ENCODE peak calls at places on chromosomes 4 and X, in five cellular contexts. One of them, this sample, is unnamed. For H3K4me1, the result is how much of the 10 kb centered on the place peaks cover.

GRCh38 chr4:153919667-153920066 is 130.8 kb upstream of the SFRP2 start:
- DNase-seq in A549: no peak
- DNase-seq in GM23338: no peak
- DNase-seq in K562: no peak
- DNase-seq in DND-41: no peak
- DNase-seq in this sample: no peak

GRCh38 chr4:111074523-111075114 is 451.7 kb upstream of the PITX2 start:
- DNase-seq in A549: no peak
- DNase-seq in GM23338: peak
- DNase-seq in K562: no peak
- DNase-seq in DND-41: no peak
- DNase-seq in this sample: no peak

GRCh38 chr4:677431-678293 is 3.3 kb downstream of the MYL5 start:
- DNase-seq in A549: no peak
- DNase-seq in GM23338: no peak
- DNase-seq in K562: no peak
- DNase-seq in DND-41: no peak
- DNase-seq in this sample: no peak

GRCh38 chrX:68792083-68792482 is 36.7 kb upstream of the EFNB1 start:
- DNase-seq in A549: no peak
- DNase-seq in GM23338: no peak
- DNase-seq in K562: no peak
- DNase-seq in DND-41: no peak
- DNase-seq in this sample: no peak

GRCh38 chrX:12956704-12957541 is 18.0 kb upstream of the TMSB4X start:
- DNase-seq in A549: peak
- DNase-seq in GM23338: peak
- DNase-seq in K562: peak
- DNase-seq in DND-41: peak
- DNase-seq in this sample: peak

GRCh38 chrX:15016051-15016450 is 142.8 kb downstream of the MOSPD2 start:
- DNase-seq in A549: no peak
- DNase-seq in GM23338: no peak
- DNase-seq in K562: no peak
- DNase-seq in DND-41: no peak
- DNase-seq in this sample: no peak

GRCh38 chr4:171308661-171309060 is 504.5 kb upstream of the GALNTL6 start:
- DNase-seq in A549: no peak
- DNase-seq in GM23338: no peak
- DNase-seq in K562: no peak
- DNase-seq in DND-41: no peak
- DNase-seq in this sample: no peak

GRCh38 chrX:56790778-56791177 is 61.7 kb downstream of the NBDY start:
- DNase-seq in A549: no peak
- DNase-seq in GM23338: no peak
- DNase-seq in K562: no peak
- DNase-seq in DND-41: no peak
- DNase-seq in this sample: no peak

GRCh38 chrX:38806054-38806389 is 4.8 kb downstream of the MID1IP1 start:
- DNase-seq in A549: peak
- DNase-seq in GM23338: no peak
- DNase-seq in K562: peak
- DNase-seq in DND-41: no peak
- DNase-seq in this sample: no peak

GRCh38 chr4:6331018-6331417 is 61.4 kb downstream of the WFS1 start:
- DNase-seq in A549: peak
- DNase-seq in GM23338: peak
- DNase-seq in K562: peak
- DNase-seq in DND-41: peak
- DNase-seq in this sample: no peak

GRCh38 chr4:145881585-145881984 is 57.0 kb downstream of the ZNF827 start:
- DNase-seq in A549: no peak
- DNase-seq in GM23338: no peak
- DNase-seq in K562: no peak
- DNase-seq in DND-41: no peak
- DNase-seq in this sample: no peak

GRCh38 chr4:23373269-23373668 is 516.6 kb downstream of the PPARGC1A start:
- DNase-seq in A549: peak
- DNase-seq in GM23338: peak
- DNase-seq in K562: peak
- DNase-seq in DND-41: no peak
- DNase-seq in this sample: no peak

GRCh38 chrX:37330642-37331041 is 18.5 kb upstream of the PRRG1 start:
- DNase-seq in A549: no peak
- DNase-seq in GM23338: no peak
- DNase-seq in K562: no peak
- DNase-seq in DND-41: no peak
- DNase-seq in this sample: no peak

GRCh38 chrX:115011428-115011827 is 6.0 kb downstream of the IL13RA2 start:
- DNase-seq in A549: no peak
- DNase-seq in GM23338: no peak
- DNase-seq in K562: no peak
- DNase-seq in DND-41: no peak
- DNase-seq in this sample: no peak

GRCh38 chr4:175453456-175453855 is 358.6 kb downstream of the GPM6A start:
- DNase-seq in A549: no peak
- DNase-seq in GM23338: no peak
- DNase-seq in K562: no peak
- DNase-seq in DND-41: no peak
- DNase-seq in this sample: no peak

GRCh38 chr4:78510108-78510507 is 41.5 kb upstream of the ANXA3 start:
- DNase-seq in A549: no peak
- DNase-seq in GM23338: no peak
- DNase-seq in K562: no peak
- DNase-seq in DND-41: no peak
- DNase-seq in this sample: no peak

DNA sequence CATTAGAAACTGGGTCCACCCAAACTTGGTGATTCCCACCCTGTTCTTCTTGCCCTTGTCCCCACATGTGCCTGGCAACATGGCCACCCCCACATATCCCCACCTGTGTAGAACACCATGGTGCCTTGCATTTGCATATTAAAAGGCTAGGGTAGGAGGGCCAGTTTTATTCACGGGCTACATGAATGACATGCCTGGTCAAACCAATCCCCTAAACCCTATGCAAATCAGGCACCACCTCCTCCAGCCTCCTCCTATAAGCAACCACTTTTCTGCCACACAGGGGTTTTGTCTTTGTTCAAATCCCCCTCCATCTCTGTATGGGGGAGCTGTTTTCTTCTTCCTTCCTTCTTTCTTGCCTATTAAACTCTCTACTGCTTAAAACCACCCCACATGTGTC is 104.9 kb downstream of the CLNK start:
- DNase-seq in A549: no peak
- DNase-seq in GM23338: peak
- DNase-seq in K562: no peak
- DNase-seq in DND-41: no peak
- DNase-seq in this sample: no peak
- H3K4me1 ChIP-seq in A549: under half
- H3K4me1 ChIP-seq in GM23338: under half
- H3K4me1 ChIP-seq in K562: under half
- H3K4me1 ChIP-seq in DND-41: under half
- H3K4me1 ChIP-seq in this sample: under half

DNA sequence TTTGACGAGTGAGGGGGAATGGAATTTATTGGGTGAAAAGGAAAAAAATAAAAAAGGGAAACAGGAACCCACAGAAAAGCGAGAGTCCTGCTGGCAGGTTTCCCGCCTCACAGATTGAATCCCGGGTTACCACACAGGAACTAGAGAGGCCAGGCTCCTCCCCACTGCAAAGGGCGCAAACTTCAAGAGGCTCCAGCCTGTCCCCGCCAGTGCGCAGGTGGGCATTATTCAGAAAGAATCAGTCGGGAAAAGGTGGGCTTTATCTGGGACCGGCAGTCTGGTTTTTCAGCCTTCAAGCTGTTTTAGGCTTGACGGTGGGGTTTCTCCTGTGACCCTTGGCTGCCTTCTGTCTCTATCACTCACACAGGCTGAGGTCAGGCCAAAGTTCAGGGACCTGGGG is 1496.8 kb downstream of the RPA4 start:
- DNase-seq in A549: no peak
- DNase-seq in GM23338: peak
- DNase-seq in K562: no peak
- DNase-seq in DND-41: no peak
- DNase-seq in this sample: no peak
- H3K4me2 ChIP-seq in A549: no peak
- H3K4me2 ChIP-seq in GM23338: peak
- H3K4me2 ChIP-seq in K562: no peak
- H3K4me2 ChIP-seq in DND-41: no peak
- H3K4me2 ChIP-seq in this sample: no peak

GRCh38 chr4:1753692-1754311 is 32.5 kb downstream of the TACC3 start:
- DNase-seq in A549: no peak
- DNase-seq in GM23338: no peak
- DNase-seq in K562: no peak
- DNase-seq in DND-41: no peak
- DNase-seq in this sample: no peak

GRCh38 chr4:1751919-1752283 is 30.6 kb downstream of the TACC3 start:
- DNase-seq in A549: no peak
- DNase-seq in GM23338: no peak
- DNase-seq in K562: peak
- DNase-seq in DND-41: no peak
- DNase-seq in this sample: no peak

GRCh38 chr4:1751155-1751918 is 30.0 kb downstream of the TACC3 start:
- DNase-seq in A549: no peak
- DNase-seq in GM23338: no peak
- DNase-seq in K562: no peak
- DNase-seq in DND-41: no peak
- DNase-seq in this sample: no peak

GRCh38 chr4:1753256-1753655 is 31.9 kb downstream of the TACC3 start:
- DNase-seq in A549: no peak
- DNase-seq in GM23338: no peak
- DNase-seq in K562: no peak
- DNase-seq in DND-41: no peak
- DNase-seq in this sample: no peak

GRCh38 chr4:1752284-1753041 is 31.1 kb downstream of the TACC3 start:
- DNase-seq in A549: no peak
- DNase-seq in GM23338: peak
- DNase-seq in K562: peak
- DNase-seq in DND-41: peak
- DNase-seq in this sample: no peak
- H3K4me1 ChIP-seq in A549: under half
- H3K4me1 ChIP-seq in GM23338: under half
- H3K4me1 ChIP-seq in K562: under half
- H3K4me1 ChIP-seq in DND-41: under half
- H3K4me1 ChIP-seq in this sample: under half

DNA sequence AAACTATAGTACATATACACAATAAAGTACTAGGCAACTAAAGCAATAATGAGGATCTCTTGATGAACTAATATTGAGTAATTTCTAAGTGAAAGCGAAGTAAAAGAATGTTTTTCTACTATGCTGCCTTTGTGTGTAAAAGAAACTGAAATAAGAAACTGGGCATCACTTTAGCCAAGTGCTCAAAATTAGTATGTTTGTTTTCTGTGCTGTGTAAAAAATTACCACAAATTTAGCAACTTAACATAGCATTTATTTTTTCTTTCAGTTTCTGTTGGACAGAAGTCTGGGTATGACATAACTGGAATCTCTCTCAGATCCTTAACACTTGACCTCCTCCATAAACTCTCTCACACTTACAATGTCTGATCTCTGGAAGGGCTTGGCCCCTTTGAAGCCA is 687.1 kb upstream of the MAGEB2 start:
- DNase-seq in A549: no peak
- DNase-seq in GM23338: no peak
- DNase-seq in K562: no peak
- DNase-seq in DND-41: no peak
- DNase-seq in this sample: peak
- H3K4me2 ChIP-seq in A549: no peak
- H3K4me2 ChIP-seq in GM23338: no peak
- H3K4me2 ChIP-seq in K562: no peak
- H3K4me2 ChIP-seq in DND-41: no peak
- H3K4me2 ChIP-seq in this sample: no peak

GRCh38 chr4:183141997-183142396 is 42.9 kb downstream of the WWC2 start:
- DNase-seq in A549: no peak
- DNase-seq in GM23338: no peak
- DNase-seq in K562: no peak
- DNase-seq in DND-41: no peak
- DNase-seq in this sample: no peak
- H3K4me1 ChIP-seq in A549: under half
- H3K4me1 ChIP-seq in GM23338: half or more
- H3K4me1 ChIP-seq in K562: under half
- H3K4me1 ChIP-seq in DND-41: under half
- H3K4me1 ChIP-seq in this sample: under half

DNA sequence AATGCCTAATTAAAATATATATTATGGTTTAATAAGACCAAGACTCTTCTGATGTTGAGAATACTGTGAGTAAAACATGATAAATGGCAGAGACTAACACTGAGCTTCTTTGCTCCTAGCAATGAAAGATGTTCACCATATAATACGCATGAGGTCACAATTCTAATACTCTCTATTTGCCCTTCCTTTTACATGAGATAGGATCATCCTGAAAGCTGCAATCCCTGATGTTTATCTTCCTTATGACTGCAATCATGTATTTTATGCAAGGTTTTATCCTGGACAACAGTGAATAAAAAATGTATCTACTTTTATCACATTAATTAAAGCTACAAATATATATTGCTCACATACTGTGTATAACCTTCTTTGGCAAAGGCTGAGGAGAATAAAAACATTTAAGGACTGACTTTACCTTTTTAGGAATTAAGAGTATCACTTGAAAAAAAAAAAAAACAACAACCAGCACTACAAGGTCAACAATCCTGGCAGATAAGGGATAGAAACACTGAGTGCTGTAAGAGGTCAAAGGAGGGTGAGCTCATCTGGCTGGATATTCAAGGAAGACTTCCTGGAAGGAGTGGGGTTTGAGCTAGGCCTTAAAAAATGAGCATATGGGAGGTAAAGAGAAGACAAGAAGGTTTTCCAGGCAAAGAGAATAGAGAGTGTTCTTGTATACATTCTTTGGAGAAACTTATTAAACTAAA is 99.9 kb downstream of the AREG start:
- DNase-seq in A549: no peak
- DNase-seq in GM23338: no peak
- DNase-seq in K562: no peak
- DNase-seq in DND-41: no peak
- DNase-seq in this sample: no peak
- H3K4me2 ChIP-seq in A549: peak
- H3K4me2 ChIP-seq in GM23338: no peak
- H3K4me2 ChIP-seq in K562: no peak
- H3K4me2 ChIP-seq in DND-41: no peak
- H3K4me2 ChIP-seq in this sample: no peak

GRCh38 chr4:8115916-8116315 is 42.7 kb downstream of the ABLIM2 start:
- DNase-seq in A549: no peak
- DNase-seq in GM23338: no peak
- DNase-seq in K562: no peak
- DNase-seq in DND-41: peak
- DNase-seq in this sample: peak
- H3K4me1 ChIP-seq in A549: under half
- H3K4me1 ChIP-seq in GM23338: under half
- H3K4me1 ChIP-seq in K562: under half
- H3K4me1 ChIP-seq in DND-41: under half
- H3K4me1 ChIP-seq in this sample: under half

GRCh38 chrX:1554469-1555210 is 17.7 kb upstream of the P2RY8 start:
- DNase-seq in A549: no peak
- DNase-seq in GM23338: no peak
- DNase-seq in K562: no peak
- DNase-seq in DND-41: peak
- DNase-seq in this sample: no peak
- H3K4me2 ChIP-seq in A549: no peak
- H3K4me2 ChIP-seq in GM23338: no peak
- H3K4me2 ChIP-seq in K562: no peak
- H3K4me2 ChIP-seq in DND-41: no peak
- H3K4me2 ChIP-seq in this sample: no peak

GRCh38 chrX:125422986-125423385 is 103.3 kb downstream of the TEX13C start:
- DNase-seq in A549: no peak
- DNase-seq in GM23338: no peak
- DNase-seq in K562: no peak
- DNase-seq in DND-41: no peak
- DNase-seq in this sample: no peak
- H3K4me1 ChIP-seq in A549: under half
- H3K4me1 ChIP-seq in GM23338: under half
- H3K4me1 ChIP-seq in K562: under half
- H3K4me1 ChIP-seq in DND-41: under half
- H3K4me1 ChIP-seq in this sample: under half

This sample was measured in osteoblast.